ENCODE peak calls at places on chromosome 9, in five cellular contexts. I is OCI-LY7, V is NCI-H226, U is RPMI7951, K is HTR-8/SVneo. G is an unnamed sample.

GRCh38 chr9:82601272-82601835 is 461.6 kb downstream of the RASEF start:
- DNase-seq in I (no peak), K (no peak), V (no peak), U (no peak), G (no peak)

GRCh38 chr9:136910901-136911245 is 24.6 kb downstream of the TRAF2 start:
- DNase-seq in I (no peak), V (no peak), U (no peak), K (no peak), G (no peak)

GRCh38 chr9:132235125-132235524 is 73.3 kb downstream of the NTNG2 start:
- DNase-seq in U (no peak), V (no peak), I (no peak), K (no peak), G (no peak)

GRCh38 chr9:72635197-72635596 is 113.8 kb downstream of the TMC1 start:
- DNase-seq in I (no peak), U (peak), V (no peak), K (no peak), G (no peak)

GRCh38 chr9:38035873-38036272 is 33.2 kb downstream of the SHB start:
- DNase-seq in I (no peak), U (peak), V (peak), K (no peak), G (peak)

GRCh38 chr9:13778486-13779110 is 499.1 kb upstream of the MPDZ start:
- DNase-seq in I (no peak), U (no peak), V (peak), K (no peak), G (no peak)

GRCh38 chr9:81874926-81875325 is 53.3 kb upstream of the SPATA31D4 start:
- DNase-seq in V (peak), K (no peak), U (peak), I (no peak), G (peak)

GRCh38 chr9:91164724-91165520 is 196.8 kb downstream of the AUH start:
- DNase-seq in I (no peak), K (peak), U (peak), V (peak), G (peak)

GRCh38 chr9:80899208-80899607 is 790.1 kb downstream of the TLE1 start:
- DNase-seq in V (peak), K (no peak), U (peak), I (no peak), G (peak)

GRCh38 chr9:777978-778377 is 63.5 kb upstream of the DMRT1 start:
- DNase-seq in V (no peak), I (no peak), U (no peak), K (no peak), G (no peak)

GRCh38 chr9:137309368-137310189 is 7.5 kb upstream of the NRARP start:
- DNase-seq in V (no peak), K (no peak), U (no peak), I (no peak), G (no peak)

GRCh38 chr9:123102380-123103113 is 69.1 kb downstream of the GPR21 start:
- DNase-seq in U (no peak), V (no peak), I (peak), K (no peak), G (peak)

GRCh38 chr9:8764041-8764440 is 964.5 kb upstream of the DMAC1 start:
- DNase-seq in U (no peak), K (no peak), I (no peak), V (no peak), G (no peak)

GRCh38 chr9:105040462-105040861 is 112.5 kb upstream of the ABCA1 start:
- DNase-seq in U (no peak), V (no peak), I (no peak), K (no peak), G (no peak)

GRCh38 chr9:119284587-119285337 is 84.5 kb downstream of the BRINP1 start:
- DNase-seq in V (peak), U (no peak), K (no peak), I (no peak), G (no peak)

GRCh38 chr9:129069128-129069824 is 11.6 kb upstream of the DOLPP1 start:
- DNase-seq in V (no peak), I (no peak), K (no peak), U (no peak), G (no peak)

GRCh38 chr9:79193001-79193400 is 378.8 kb upstream of the TLE4 start:
- DNase-seq in U (peak), K (peak), V (peak), I (no peak), G (no peak)

GRCh38 chr9:27800159-27800558 is 226.9 kb upstream of the C9orf72 start:
- DNase-seq in I (no peak), K (no peak), U (no peak), V (no peak), G (no peak)

GRCh38 chr9:83472221-83472665 is 66.0 kb downstream of the FRMD3 start:
- DNase-seq in I (no peak), V (peak), K (no peak), U (no peak), G (peak)

GRCh38 chr9:101037433-101037832 is 8.9 kb downstream of the PLPPR1 start:
- DNase-seq in I (no peak), U (no peak), K (no peak), V (no peak), G (no peak)